ENCODE peak calls at places on chromosomes 16 and 17, in eight cellular contexts. I is stomach, Y is Caco-2, M is endodermal cell, A is thyroid gland, L is transverse colon, O is left lung, R is prostate gland. S is an unnamed sample. For H3K4me1, the result is how much of the 10 kb centered on the place peaks cover.

GRCh38 chr16:88846088-88846487 is 10.7 kb downstream of the GALNS start:
- DNase-seq in I (no peak), Y (no peak), M (no peak), A (no peak), L (no peak), O (no peak), R (no peak), S (no peak)

GRCh38 chr17:1764274-1764673 is 2.4 kb downstream of the SERPINF1 start:
- DNase-seq in I (peak), Y (no peak), M (no peak), A (no peak), L (peak), O (peak), R (peak), S (peak)

GRCh38 chr17:9499041-9499440 is 76.6 kb downstream of the STX8 start:
- DNase-seq in I (no peak), Y (no peak), M (no peak), A (no peak), L (no peak), O (no peak), R (no peak), S (no peak)

GRCh38 chr16:58511933-58512815 is 3.1 kb upstream of the SETD6 start:
- DNase-seq in I (peak), Y (peak), M (peak), A (peak), L (peak), O (peak), R (peak), S (no peak)

GRCh38 chr16:81593481-81593880 is 148.9 kb downstream of the CMIP start:
- DNase-seq in I (no peak), Y (no peak), M (no peak), A (no peak), L (no peak), O (no peak), R (no peak), S (peak)

GRCh38 chr17:31678431-31678830 is 180.6 kb downstream of the COPRS start:
- DNase-seq in I (no peak), Y (no peak), M (peak), A (no peak), L (no peak), O (no peak), R (no peak), S (peak)

GRCh38 chr17:59420901-59421300 is 89.4 kb downstream of the YPEL2 start:
- DNase-seq in I (no peak), Y (no peak), M (no peak), A (peak), L (no peak), O (no peak), R (no peak), S (no peak)

GRCh38 chr16:83211711-83212110 is 584.9 kb downstream of the CDH13 start:
- DNase-seq in I (no peak), Y (no peak), M (peak), A (no peak), L (no peak), O (no peak), R (no peak), S (no peak)

GRCh38 chr17:76382305-76382802 is 2.1 kb upstream of the SPHK1 start:
- DNase-seq in I (no peak), Y (no peak), M (peak), A (no peak), L (no peak), O (peak), R (peak), S (no peak)

GRCh38 chr17:53919356-53919755 is 96.6 kb downstream of the KIF2B start:
- DNase-seq in I (no peak), Y (no peak), M (no peak), A (no peak), L (no peak), O (no peak), R (no peak), S (no peak)

GRCh38 chr17:16439867-16440351 is 24.5 kb downstream of the TRPV2 start:
- DNase-seq in I (no peak), Y (no peak), M (no peak), A (no peak), L (no peak), O (no peak), R (no peak), S (no peak)
- H3K4me1 ChIP-seq in I (half or more), Y (under half), M (under half), A (under half), L (under half), O (half or more), R (under half), S (under half)

GRCh38 chr16:19177111-19177747 is 9.2 kb downstream of the SYT17 start:
- DNase-seq in I (no peak), Y (no peak), M (peak), A (no peak), L (no peak), O (no peak), R (no peak), S (no peak)
- TF ChIP-seq CTCF in I (no peak), Y (no peak), M (peak), A (no peak), L (no peak), O (no peak), R (no peak), S (peak)

GRCh38 chr17:39751637-39752036 is 13.9 kb downstream of the GRB7 start:
- DNase-seq in I (no peak), Y (no peak), M (no peak), A (peak), L (no peak), O (no peak), R (no peak), S (no peak)
- H3K4me1 ChIP-seq in I (under half), Y (under half), M (under half), A (under half), L (under half), O (under half), R (under half), S (under half)

GRCh38 chr17:17570207-17570797 is 21.2 kb downstream of the PEMT start:
- DNase-seq in I (peak), Y (peak), M (peak), A (peak), L (peak), O (no peak), R (peak), S (no peak)
- TF ChIP-seq CTCF in I (no peak), Y (peak), M (peak), A (peak), L (peak), O (no peak), R (peak), S (peak)

GRCh38 chr17:72579990-72580320 is 459.1 kb downstream of the SOX9 start:
- DNase-seq in I (no peak), Y (no peak), M (no peak), A (no peak), L (no peak), O (no peak), R (no peak), S (no peak)
- H3K4me1 ChIP-seq in I (half or more), Y (under half), M (under half), A (under half), L (under half), O (under half), R (under half), S (under half)

GRCh38 chr16:70579248-70579647 is 55.6 kb downstream of the SF3B3 start:
- DNase-seq in I (no peak), Y (no peak), M (no peak), A (no peak), L (no peak), O (no peak), R (no peak), S (no peak)

GRCh38 chr16:70578035-70578434 is 54.4 kb downstream of the SF3B3 start:
- DNase-seq in I (no peak), Y (no peak), M (peak), A (no peak), L (no peak), O (no peak), R (no peak), S (no peak)

GRCh38 chr16:70579648-70580630 is 56.3 kb downstream of the SF3B3 start:
- DNase-seq in I (peak), Y (no peak), M (peak), A (peak), L (peak), O (no peak), R (no peak), S (no peak)

GRCh38 chr16:70586731-70587130 is 59.6 kb upstream of the IL34 start:
- DNase-seq in I (no peak), Y (no peak), M (no peak), A (no peak), L (no peak), O (no peak), R (no peak), S (no peak)

DNA sequence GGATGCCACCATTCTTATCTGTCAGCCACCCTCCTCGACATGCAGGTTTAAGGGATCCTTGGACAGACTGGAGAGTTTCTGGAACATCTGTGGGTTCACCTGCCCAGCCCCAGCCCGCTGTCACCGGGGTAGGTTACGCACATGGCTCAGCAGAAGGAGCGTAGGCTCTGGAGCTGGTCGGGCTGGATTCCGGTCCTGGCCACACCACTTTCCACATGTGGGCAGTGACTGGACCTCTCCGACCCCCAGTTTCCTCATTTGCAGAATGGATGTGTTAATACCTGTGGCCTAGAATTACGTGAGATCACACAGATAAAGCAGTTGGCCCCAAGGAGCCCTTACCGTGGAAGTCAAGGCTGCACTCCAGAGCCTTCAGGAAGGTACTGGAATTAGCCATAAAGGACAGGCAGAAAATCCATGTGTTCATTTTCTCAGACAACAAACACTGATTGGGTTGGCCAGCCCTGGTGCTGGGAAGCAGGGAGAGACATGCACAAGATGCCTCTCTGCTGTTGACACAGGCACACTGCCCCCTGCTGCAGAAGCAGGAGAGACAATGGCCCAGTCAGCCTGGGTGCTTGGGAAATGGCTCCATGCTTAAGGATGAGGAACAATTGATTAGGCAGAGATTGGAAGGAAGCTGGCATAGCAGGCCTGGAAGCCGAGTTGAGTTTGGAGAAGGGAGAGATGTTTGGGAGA is 58.8 kb downstream of the SF3B3 start:
- DNase-seq in I (no peak), Y (peak), M (peak), A (no peak), L (no peak), O (no peak), R (no peak), S (no peak)
- TF ChIP-seq CTCF in I (no peak), Y (no peak), M (peak), A (no peak), L (no peak), O (no peak), R (peak), S (peak)

GRCh38 chr16:54285414-54286066 is 1.0 kb downstream of the IRX3 start:
- DNase-seq in I (peak), Y (peak), M (peak), A (peak), L (no peak), O (peak), R (peak), S (no peak)

GRCh38 chr16:54283735-54284318 is 2.8 kb downstream of the IRX3 start:
- DNase-seq in I (no peak), Y (no peak), M (no peak), A (no peak), L (no peak), O (peak), R (no peak), S (peak)

GRCh38 chr16:54286067-54286329 is 589 bp downstream of the IRX3 start:
- DNase-seq in I (no peak), Y (no peak), M (no peak), A (no peak), L (no peak), O (no peak), R (no peak), S (no peak)

GRCh38 chr16:54284319-54284930 is 2.2 kb downstream of the IRX3 start:
- DNase-seq in I (peak), Y (peak), M (peak), A (peak), L (peak), O (peak), R (peak), S (peak)

GRCh38 chr16:54284931-54285413 is 1.6 kb downstream of the IRX3 start:
- DNase-seq in I (no peak), Y (no peak), M (peak), A (peak), L (no peak), O (peak), R (no peak), S (peak)
- H3K4me1 ChIP-seq in I (half or more), Y (under half), M (under half), A (under half), L (half or more), O (under half), R (under half), S (under half)

DNA sequence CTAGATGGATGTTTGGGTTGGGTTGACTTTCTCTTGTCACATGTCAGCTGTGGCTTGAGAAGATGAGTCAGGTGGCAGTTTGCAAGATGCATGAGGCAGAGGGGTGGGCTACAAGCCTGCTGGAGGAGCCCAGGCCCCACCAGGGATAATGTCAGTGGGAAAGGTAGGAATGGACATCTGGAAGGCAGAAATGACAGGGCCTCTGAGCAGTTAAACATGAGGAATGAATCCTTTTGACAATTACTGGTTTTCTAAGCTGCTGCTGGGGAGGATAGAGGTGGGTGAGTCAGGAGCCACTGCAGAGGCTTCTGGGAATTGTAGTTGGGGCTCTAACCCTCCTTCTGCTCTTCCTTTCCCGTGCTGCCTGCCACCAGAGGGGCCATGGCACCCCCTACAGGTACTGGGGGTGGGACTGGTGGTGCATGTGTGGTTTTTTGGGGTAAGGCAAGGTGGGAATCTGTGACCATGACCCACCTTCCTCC is 15.7 kb downstream of the SLC52A1 start:
- DNase-seq in I (no peak), Y (peak), M (peak), A (no peak), L (no peak), O (no peak), R (no peak), S (no peak)
- TF ChIP-seq CTCF in I (no peak), Y (no peak), M (peak), A (no peak), L (no peak), O (no peak), R (no peak), S (peak)

GRCh38 chr16:84617631-84618427 is at the start of gene COTL1:
- DNase-seq in I (peak), Y (peak), M (peak), A (peak), L (peak), O (peak), R (peak), S (peak)
- H3K4me1 ChIP-seq in I (half or more), Y (under half), M (under half), A (under half), L (under half), O (half or more), R (under half), S (under half)

GRCh38 chr17:45234641-45235040 is 13.0 kb downstream of the FMNL1 start:
- DNase-seq in I (no peak), Y (peak), M (peak), A (no peak), L (no peak), O (peak), R (no peak), S (no peak)
- TF ChIP-seq CTCF in I (no peak), Y (peak), M (peak), A (no peak), L (no peak), O (no peak), R (no peak), S (peak)